ENCODE peak calls at places on chromosomes 7 and 10, in seven cellular contexts. D is CD4-positive, alpha-beta T cell; R is neural crest cell; W is ovary; K is tibial nerve; Z is GM23338; H is fibroblast of villous mesenchyme. B is an unnamed sample.

GRCh38 chr7:114989531-114989930 is 67.6 kb downstream of the MDFIC start:
- DNase-seq in D (no peak), R (no peak), W (no peak), K (no peak), Z (no peak), H (peak), B (no peak)

GRCh38 chr7:111232249-111233084 is 141.5 kb downstream of the LRRN3 start:
- DNase-seq in D (no peak), R (no peak), W (no peak), K (no peak), Z (no peak), H (peak), B (no peak)

GRCh38 chr10:693506-693905 is 4.0 kb upstream of the DIP2C start:
- DNase-seq in D (no peak), R (no peak), W (no peak), K (no peak), Z (no peak), H (no peak), B (no peak)

GRCh38 chr10:17527530-17528146 is 73.2 kb upstream of the ST8SIA6 start:
- DNase-seq in D (no peak), R (no peak), W (no peak), K (no peak), Z (peak), H (peak), B (no peak)

GRCh38 chr7:70589010-70589409 is 542.9 kb upstream of the GALNT17 start:
- DNase-seq in D (no peak), R (no peak), W (no peak), K (no peak), Z (peak), H (no peak), B (no peak)

GRCh38 chr10:128864554-128865300 is 602.3 kb upstream of the MGMT start:
- DNase-seq in D (no peak), R (no peak), W (no peak), K (peak), Z (no peak), H (no peak), B (peak)

GRCh38 chr7:107090452-107090851 is 45.9 kb downstream of the PRKAR2B start:
- DNase-seq in D (no peak), R (no peak), W (no peak), K (no peak), Z (peak), H (no peak), B (no peak)

GRCh38 chr10:97640174-97640867 is at the start of gene PI4K2A:
- DNase-seq in D (peak), R (peak), W (peak), K (peak), Z (peak), H (peak), B (peak)

GRCh38 chr10:132142396-132143161 is 44.2 kb upstream of the DPYSL4 start:
- DNase-seq in D (peak), R (peak), W (peak), K (no peak), Z (peak), H (no peak), B (no peak)

DNA sequence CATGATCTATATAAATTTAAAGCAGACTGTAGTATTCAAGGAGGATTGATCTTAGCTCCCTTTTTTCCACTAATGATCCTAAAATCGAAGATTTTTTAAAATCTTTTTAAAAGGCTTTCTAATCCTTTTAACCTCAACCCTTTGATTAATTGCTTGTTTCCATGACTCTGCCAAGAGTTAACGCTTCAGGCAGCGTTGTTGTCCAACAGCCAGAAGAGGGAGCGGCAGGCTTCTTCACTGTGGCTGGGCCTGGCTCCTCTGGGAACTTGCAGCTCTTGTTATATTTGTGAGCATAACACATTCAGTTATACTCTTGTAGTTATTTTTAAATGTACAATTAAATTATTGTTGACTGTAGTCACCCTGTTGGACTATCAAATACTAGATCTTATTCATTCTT is 26.3 kb downstream of the CRCP start:
- DNase-seq in D (no peak), R (peak), W (peak), K (peak), Z (peak), H (peak), B (no peak)
- TF ChIP-seq CTCF in D (no peak), R (peak), W (peak), K (peak), Z (peak), H (peak), B (no peak)

GRCh38 chr10:44306762-44307161 is 78.1 kb downstream of the CXCL12 start:
- DNase-seq in D (no peak), R (no peak), W (no peak), K (no peak), Z (peak), H (no peak), B (no peak)
- TF ChIP-seq CTCF in D (no peak), R (peak), W (no peak), K (no peak), Z (peak), H (peak), B (no peak)

GRCh38 chr10:49608166-49608758 is 1.8 kb upstream of the SLC18A3 start:
- DNase-seq in D (no peak), R (no peak), W (no peak), K (no peak), Z (no peak), H (no peak), B (no peak)
- TF ChIP-seq CTCF in D (no peak), R (no peak), W (no peak), K (no peak), Z (no peak), H (no peak), B (no peak)

GRCh38 chr10:117322258-117322657 is 53.0 kb downstream of the PDZD8 start:
- DNase-seq in D (no peak), R (no peak), W (no peak), K (no peak), Z (no peak), H (peak), B (no peak)

GRCh38 chr10:117324367-117324766 is 50.9 kb downstream of the PDZD8 start:
- DNase-seq in D (no peak), R (no peak), W (no peak), K (no peak), Z (no peak), H (no peak), B (no peak)

DNA sequence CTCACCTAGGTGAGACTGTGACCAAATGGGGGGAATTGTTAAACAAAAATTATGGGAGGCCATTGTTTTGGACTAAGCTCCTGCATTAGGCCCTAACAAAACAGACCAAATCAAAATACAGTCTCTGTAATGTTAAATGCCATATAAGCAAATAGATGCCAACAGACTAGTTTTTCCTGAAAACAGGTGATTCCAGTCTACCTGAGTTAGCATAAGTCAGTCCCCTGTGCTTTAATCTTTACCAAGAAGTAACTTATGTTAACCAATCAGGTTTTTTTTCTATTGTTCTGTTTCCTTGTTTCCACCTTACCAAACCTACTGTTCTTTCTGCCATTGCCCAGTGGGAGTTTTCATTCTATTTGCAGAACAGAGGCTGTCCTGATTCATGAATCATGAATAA is 48.0 kb downstream of the PDZD8 start:
- DNase-seq in D (no peak), R (no peak), W (no peak), K (no peak), Z (no peak), H (no peak), B (no peak)
- TF ChIP-seq CTCF in D (no peak), R (no peak), W (no peak), K (no peak), Z (no peak), H (no peak), B (no peak)

B was measured in omental fat pad.